ENCODE peak calls at places on chromosomes 5 and 9, in seven cellular contexts. A is cardiac muscle cell, Z is OCI-LY7, P is left kidney, G is type B pancreatic cell, K is EL, D is endothelial cell. L is an unnamed sample.
A peak's percentile ranks its signal among the peaks of the same experiment; 100 is the strongest.

GRCh38 chr5:174336479-174336878 is 291.0 kb downstream of the NSG2 start:
- DNase-seq in A (no peak), Z (no peak), P (no peak), G (no peak), K (no peak), D (no peak), L (no peak)

GRCh38 chr9:137294091-137294683 is 7.9 kb downstream of the NRARP start:
- DNase-seq in A (no peak), Z (peak; percentile 67), P (peak; percentile 68), G (no peak), K (peak; percentile 50), D (peak; percentile 29), L (no peak)

GRCh38 chr9:20650750-20651299 is 28.5 kb upstream of the MLLT3 start:
- DNase-seq in A (no peak), Z (no peak), P (no peak), G (no peak), K (no peak), D (no peak), L (no peak)

GRCh38 chr5:147611483-147611882 is 101.6 kb upstream of the DPYSL3 start:
- DNase-seq in A (no peak), Z (no peak), P (no peak), G (no peak), K (no peak), D (no peak), L (no peak)

GRCh38 chr5:115109840-115110239 is 59.9 kb downstream of the TRIM36 start:
- DNase-seq in A (no peak), Z (no peak), P (no peak), G (no peak), K (no peak), D (no peak), L (no peak)

GRCh38 chr9:79143211-79143610 is 428.6 kb upstream of the TLE4 start:
- DNase-seq in A (no peak), Z (no peak), P (no peak), G (no peak), K (no peak), D (no peak), L (no peak)

GRCh38 chr5:113047733-113048652 is 71.4 kb downstream of the DCP2 start:
- DNase-seq in A (no peak), Z (peak; percentile 69), P (no peak), G (no peak), K (no peak), D (no peak), L (no peak)

GRCh38 chr9:113481176-113481805 is 17.8 kb downstream of the RGS3 start:
- DNase-seq in A (no peak), Z (no peak), P (no peak), G (no peak), K (no peak), D (no peak), L (no peak)

GRCh38 chr9:129111762-129112151 is 542 bp downstream of the PTPA start:
- DNase-seq in A (peak; percentile 38), Z (peak; percentile 59), P (peak; percentile 76), G (no peak), K (peak; percentile 56), D (no peak), L (no peak)

GRCh38 chr5:172729588-172729987 is 41.4 kb downstream of the DUSP1 start:
- DNase-seq in A (no peak), Z (no peak), P (no peak), G (no peak), K (no peak), D (no peak), L (no peak)

GRCh38 chr5:133249593-133249992 is 197.8 kb downstream of the HSPA4 start:
- DNase-seq in A (no peak), Z (no peak), P (no peak), G (no peak), K (no peak), D (no peak), L (no peak)

GRCh38 chr5:71533142-71533541 is 54.0 kb upstream of the MCCC2 start:
- DNase-seq in A (no peak), Z (no peak), P (no peak), G (no peak), K (peak; percentile 22), D (no peak), L (no peak)

GRCh38 chr5:13831236-13831810 is 113.2 kb downstream of the DNAH5 start:
- DNase-seq in A (no peak), Z (no peak), P (peak; percentile 13), G (no peak), K (peak; percentile 10), D (no peak), L (no peak)

GRCh38 chr5:144427871-144428270 is 257.2 kb downstream of the KCTD16 start:
- DNase-seq in A (no peak), Z (no peak), P (no peak), G (no peak), K (peak; percentile 61), D (no peak), L (no peak)

GRCh38 chr9:72427801-72428200 is 62.8 kb upstream of the ZFAND5 start:
- DNase-seq in A (no peak), Z (no peak), P (no peak), G (no peak), K (no peak), D (no peak), L (no peak)

GRCh38 chr5:134763221-134763620 is 4.6 kb downstream of the DDX46 start:
- DNase-seq in A (no peak), Z (no peak), P (no peak), G (no peak), K (no peak), D (no peak), L (no peak)

GRCh38 chr5:136374638-136375037 is 9.3 kb upstream of the TRPC7 start:
- DNase-seq in A (no peak), Z (no peak), P (no peak), G (no peak), K (no peak), D (no peak), L (no peak)

GRCh38 chr9:1057910-1058309 is 7.8 kb downstream of the DMRT2 start:
- DNase-seq in A (no peak), Z (no peak), P (no peak), G (no peak), K (no peak), D (no peak), L (no peak)

GRCh38 chr9:38680827-38681226 is 39.1 kb downstream of the FAM240B start:
- DNase-seq in A (no peak), Z (no peak), P (peak; percentile 38), G (no peak), K (no peak), D (no peak), L (no peak)

GRCh38 chr5:69048233-69048632 is 45.6 kb upstream of the SLC30A5 start:
- DNase-seq in A (peak; percentile 5), Z (peak; percentile 22), P (peak; percentile 17), G (no peak), K (no peak), D (no peak), L (no peak)

GRCh38 chr9:104915739-104916138 is 12.2 kb downstream of the ABCA1 start:
- DNase-seq in A (no peak), Z (no peak), P (no peak), G (no peak), K (no peak), D (no peak), L (no peak)

GRCh38 chr5:133921899-133922468 is 46.4 kb downstream of the C5orf15 start:
- DNase-seq in A (no peak), Z (no peak), P (peak; percentile 51), G (no peak), K (no peak), D (no peak), L (no peak)

GRCh38 chr9:72141484-72141883 is 7.8 kb upstream of the GDA start:
- DNase-seq in A (no peak), Z (no peak), P (no peak), G (no peak), K (no peak), D (no peak), L (no peak)

GRCh38 chr9:112443200-112443599 is 43.4 kb upstream of the KIAA1958 start:
- DNase-seq in A (no peak), Z (peak; percentile 39), P (no peak), G (no peak), K (peak; percentile 26), D (peak; percentile 9), L (no peak)

GRCh38 chr9:88258587-88258986 is 120.3 kb upstream of the SPATA31C2 start:
- DNase-seq in A (no peak), Z (no peak), P (peak; percentile 69), G (no peak), K (no peak), D (no peak), L (no peak)

GRCh38 chr9:131539223-131539923 is 6.0 kb upstream of the PRRT1B start:
- DNase-seq in A (no peak), Z (no peak), P (no peak), G (no peak), K (no peak), D (no peak), L (no peak)

GRCh38 chr5:113217619-113218184 is 217.1 kb downstream of the TSSK1B start:
- DNase-seq in A (no peak), Z (no peak), P (peak; percentile 61), G (no peak), K (no peak), D (no peak), L (no peak)

GRCh38 chr5:59079622-59080620 is 497.0 kb downstream of the RAB3C start:
- DNase-seq in A (peak; percentile 11), Z (no peak), P (peak; percentile 12), G (no peak), K (peak; percentile 95), D (no peak), L (no peak)

GRCh38 chr5:176892663-176893062 is 6.5 kb downstream of the HK3 start:
- DNase-seq in A (no peak), Z (no peak), P (no peak), G (peak; percentile 43), K (no peak), D (no peak), L (no peak)

GRCh38 chr5:54311178-54311811 is 922 bp upstream of the ARL15 start:
- DNase-seq in A (peak; percentile 47), Z (peak; percentile 28), P (peak; percentile 64), G (no peak), K (peak; percentile 36), D (no peak), L (no peak)

GRCh38 chr9:134853893-134854292 is 26.7 kb upstream of the FCN2 start:
- DNase-seq in A (no peak), Z (no peak), P (no peak), G (peak; percentile 16), K (no peak), D (no peak), L (no peak)

GRCh38 chr5:102018279-102018678 is 277.8 kb downstream of the SLCO4C1 start:
- DNase-seq in A (no peak), Z (no peak), P (no peak), G (no peak), K (no peak), D (no peak), L (no peak)

L was measured in activated T-helper 9 cell treated with anti-CD3 and anti-CD28 coated beads, Interleukin-2, amount 50 U/mL, for 16 hours.